ENCODE peak calls at places on chromosomes 12 and 14, in seven cellular contexts. D is HEK293T, G is HCT116, K is HepG2, O is K562, Q is H1, H is GM12878. U is an unnamed sample.

GRCh38 chr12:3049596-3050314 is 27.4 kb upstream of the TSPAN9 start:
- DNase-seq in Q (no peak), O (peak; percentile 2), H (no peak), G (no peak), K (no peak), D (no peak), U (peak; percentile 7)

GRCh38 chr12:46453428-46453827 is 80.9 kb upstream of the SLC38A2 start:
- DNase-seq in O (no peak), H (no peak), K (no peak), G (no peak), D (no peak), Q (no peak), U (no peak)

GRCh38 chr12:108495054-108495453 is 20.0 kb upstream of the FICD start:
- DNase-seq in O (peak; percentile 79), H (no peak), D (peak; percentile 64), Q (no peak), G (peak; percentile 51), K (peak; percentile 18), U (peak; percentile 67)

GRCh38 chr12:108753969-108754368 is 22.7 kb upstream of the CORO1C start:
- DNase-seq in G (no peak), D (no peak), K (no peak), H (no peak), O (no peak), Q (no peak), U (no peak)

GRCh38 chr12:55899035-55899434 is 28.7 kb downstream of the PYM1 start:
- DNase-seq in H (no peak), G (no peak), O (no peak), Q (no peak), K (peak; percentile 35), D (no peak), U (no peak)

GRCh38 chr14:87199371-87199770 is 793.6 kb downstream of the GALC start:
- DNase-seq in Q (no peak), O (no peak), K (no peak), D (no peak), H (no peak), G (no peak), U (no peak)

GRCh38 chr14:24605435-24606190 is 3.9 kb downstream of the GZMH start:
- DNase-seq in D (peak; percentile 70), G (peak; percentile 10), O (peak; percentile 38), H (no peak), Q (peak; percentile 21), K (peak; percentile 54), U (peak; percentile 82)

GRCh38 chr12:106115450-106115849 is 23.3 kb downstream of the NUAK1 start:
- DNase-seq in Q (no peak), O (no peak), H (no peak), G (no peak), K (no peak), D (no peak), U (no peak)

GRCh38 chr12:59181378-59181777 is 261.1 kb upstream of the LRIG3 start:
- DNase-seq in G (no peak), Q (no peak), K (no peak), O (no peak), H (no peak), D (no peak), U (no peak)

GRCh38 chr14:24481622-24482324 is 26.3 kb downstream of the CMA1 start:
- DNase-seq in G (peak; percentile 44), H (peak; percentile 17), K (peak; percentile 97), O (peak; percentile 71), D (peak; percentile 84), Q (peak; percentile 70), U (peak; percentile 87)

GRCh38 chr14:66476964-66477363 is 9.2 kb upstream of the CCDC196 start:
- DNase-seq in K (no peak), O (peak; percentile 8), G (no peak), H (no peak), Q (no peak), D (no peak), U (no peak)

GRCh38 chr14:80996049-80996901 is 40.9 kb downstream of the TSHR start:
- DNase-seq in O (peak; percentile 15), K (peak; percentile 66), H (no peak), G (peak; percentile 66), Q (no peak), D (peak; percentile 67), U (no peak)

GRCh38 chr14:67191768-67192290 is 2.6 kb downstream of the GARIN2 start:
- DNase-seq in H (no peak), Q (no peak), O (no peak), D (no peak), G (no peak), K (no peak), U (no peak)

GRCh38 chr14:104782823-104783170 is 12.8 kb downstream of the AKT1 start:
- DNase-seq in Q (no peak), H (no peak), O (no peak), D (no peak), G (no peak), K (no peak), U (no peak)

GRCh38 chr14:46988312-46988711 is 336.7 kb upstream of the RPL10L start:
- DNase-seq in K (no peak), O (no peak), D (no peak), H (no peak), G (no peak), Q (no peak), U (no peak)

GRCh38 chr12:13376627-13377373 is 180.3 kb downstream of the EMP1 start:
- DNase-seq in H (no peak), G (no peak), O (no peak), K (no peak), Q (no peak), D (no peak), U (no peak)

GRCh38 chr12:57620245-57620935 is 9.2 kb downstream of the ARHGEF25 start:
- DNase-seq in G (no peak), Q (no peak), H (no peak), D (no peak), K (no peak), O (no peak), U (no peak)
- TF ChIP-seq SP1 in G (no peak), Q (no peak), H (no peak), D (no peak), K (no peak), O (no peak), U (no peak)

GRCh38 chr12:115213538-115213961 is 529.6 kb upstream of the TBX3 start:
- DNase-seq in H (no peak), O (no peak), Q (no peak), K (no peak), G (no peak), D (no peak), U (peak; percentile 18)
- TF ChIP-seq SP1 in H (no peak), O (no peak), Q (no peak), K (no peak), G (no peak), D (no peak), U (no peak)

DNA sequence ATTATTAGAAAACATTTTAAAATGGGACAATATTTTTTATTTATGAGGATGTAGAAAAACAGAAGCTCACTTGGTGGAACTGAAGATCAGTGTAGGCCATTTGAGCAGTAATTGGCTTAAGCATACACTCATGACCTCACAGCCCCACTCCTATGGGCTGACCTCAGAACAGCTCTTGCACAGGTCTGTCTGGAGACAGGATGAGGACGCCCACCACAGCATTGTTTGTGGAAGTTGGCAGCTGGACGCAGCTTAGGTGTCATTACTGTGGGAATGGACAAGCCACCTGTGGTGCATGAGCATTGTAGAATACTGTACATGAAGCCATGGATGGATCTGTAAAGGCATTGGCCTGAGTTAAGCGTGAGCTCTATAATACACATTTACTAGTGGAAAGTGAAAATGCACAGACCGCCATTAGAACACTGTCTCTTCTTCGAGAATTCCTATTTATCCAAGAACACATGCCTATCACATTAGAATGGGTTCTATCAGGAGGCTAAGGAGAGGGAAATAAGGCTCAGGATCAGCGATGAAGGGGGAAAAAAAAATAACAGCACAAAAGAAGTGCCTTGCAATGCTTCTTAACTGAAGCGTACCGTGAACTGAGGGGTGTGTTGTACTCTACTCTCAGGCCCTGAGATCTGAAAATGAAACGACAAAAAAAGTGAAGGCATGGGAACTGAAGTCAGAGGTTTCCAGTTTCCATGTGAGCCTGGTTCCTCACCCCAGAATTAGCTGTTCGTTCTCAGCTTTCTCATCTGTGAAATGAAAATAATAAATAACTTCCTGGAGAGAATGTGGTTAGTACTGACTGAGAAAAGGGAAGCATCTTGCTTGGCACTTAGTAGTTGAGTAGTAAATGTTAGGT is 33.6 kb downstream of the KCNA1 start:
- DNase-seq in O (no peak), D (no peak), G (no peak), H (peak; percentile 94), K (no peak), Q (no peak), U (no peak)
- TF ChIP-seq SP1 in O (no peak), D (no peak), G (no peak), H (no peak), K (no peak), Q (no peak), U (no peak)

GRCh38 chr12:4217091-4217490 is 56.5 kb upstream of the CCND2 start:
- DNase-seq in K (no peak), O (no peak), H (no peak), D (no peak), G (no peak), Q (no peak), U (no peak)
- TF ChIP-seq SP1 in K (no peak), O (no peak), H (no peak), D (no peak), G (no peak), Q (no peak), U (no peak)

GRCh38 chr12:19088576-19088975 is 41.0 kb upstream of the PLEKHA5 start:
- DNase-seq in Q (no peak), K (no peak), H (no peak), O (no peak), G (no peak), D (no peak), U (no peak)
- TF ChIP-seq SP1 in Q (no peak), K (no peak), H (no peak), O (no peak), G (no peak), D (no peak), U (no peak)

U was measured in WTC11.